ENCODE peak calls at places on chromosomes 16 and 17, in five cellular contexts. A is cardiac fibroblast, U is bronchial epithelial cell, Z is upper lobe of right lung, P is brain microvascular endothelial cell. L is an unnamed sample.
A peak's percentile ranks its signal among the peaks of the same experiment; 100 is the strongest.

GRCh38 chr17:66925811-66926500 is 38.6 kb upstream of the CACNG4 start:
- DNase-seq in A (no peak), U (no peak), Z (peak; percentile 1), P (no peak), L (no peak)

GRCh38 chr16:89599451-89599858 is 14.0 kb upstream of the DPEP1 start:
- DNase-seq in A (no peak), U (peak; percentile 25), Z (no peak), P (no peak), L (peak; percentile 61)

GRCh38 chr17:57407287-57408063 is 151.2 kb downstream of the MSI2 start:
- DNase-seq in A (no peak), U (peak; percentile 47), Z (no peak), P (no peak), L (peak; percentile 40)

GRCh38 chr16:63461248-63461841 is 1425.1 kb upstream of the CDH8 start:
- DNase-seq in A (peak; percentile 61), U (peak; percentile 42), Z (no peak), P (peak; percentile 44), L (peak; percentile 52)

GRCh38 chr16:68997564-68997963 is 107.9 kb upstream of the HAS3 start:
- DNase-seq in A (no peak), U (peak; percentile 18), Z (no peak), P (no peak), L (no peak)

GRCh38 chr16:66382171-66382965 is 15.9 kb downstream of the CDH5 start:
- DNase-seq in A (peak; percentile 75), U (peak; percentile 98), Z (no peak), P (peak; percentile 75), L (peak; percentile 95)

GRCh38 chr17:17921192-17922082 is 50.8 kb downstream of the TOM1L2 start:
- DNase-seq in A (peak; percentile 95), U (peak; percentile 76), Z (no peak), P (peak; percentile 79), L (peak; percentile 78)

GRCh38 chr16:57192720-57193486 is 6.8 kb downstream of the RSPRY1 start:
- DNase-seq in A (peak; percentile 33), U (no peak), Z (no peak), P (peak; percentile 3), L (peak; percentile 23)

GRCh38 chr17:7403043-7403901 is 625 bp downstream of the TMEM256 start:
- DNase-seq in A (no peak), U (no peak), Z (peak; percentile 73), P (no peak), L (no peak)

GRCh38 chr16:88526008-88526905 is 43.9 kb upstream of the ZC3H18 start:
- DNase-seq in A (no peak), U (no peak), Z (no peak), P (no peak), L (no peak)

GRCh38 chr17:13346081-13346533 is 255.6 kb downstream of the HS3ST3A1 start:
- DNase-seq in A (peak; percentile 88), U (peak; percentile 82), Z (no peak), P (peak; percentile 98), L (peak; percentile 45)

GRCh38 chr17:77322534-77323412 is 182.0 kb downstream of the SEC14L1 start:
- DNase-seq in A (peak; percentile 99), U (peak; percentile 90), Z (peak; percentile 82), P (peak; percentile 97), L (peak; percentile 94)

GRCh38 chr17:28675980-28676379 is 14.0 kb downstream of the SUPT6H start:
- DNase-seq in A (no peak), U (peak; percentile 31), Z (no peak), P (no peak), L (peak; percentile 54)

GRCh38 chr16:1825864-1826690 is 548 bp downstream of the HAGH start:
- DNase-seq in A (peak; percentile 8), U (peak; percentile 33), Z (peak; percentile 88), P (no peak), L (peak; percentile 79)

GRCh38 chr16:1822801-1823200 is 3.8 kb downstream of the HAGH start:
- DNase-seq in A (no peak), U (no peak), Z (peak; percentile 32), P (no peak), L (no peak)

GRCh38 chr16:1826691-1827573 is at the start of the genes FAHD1 and HAGH:
- DNase-seq in A (peak; percentile 97), U (peak; percentile 83), Z (peak; percentile 96), P (peak; percentile 92), L (peak; percentile 96)

GRCh38 chr16:1823821-1824220 is 2.8 kb downstream of the HAGH start:
- DNase-seq in A (peak; percentile 73), U (peak; percentile 60), Z (no peak), P (peak; percentile 37), L (peak; percentile 82)

DNA sequence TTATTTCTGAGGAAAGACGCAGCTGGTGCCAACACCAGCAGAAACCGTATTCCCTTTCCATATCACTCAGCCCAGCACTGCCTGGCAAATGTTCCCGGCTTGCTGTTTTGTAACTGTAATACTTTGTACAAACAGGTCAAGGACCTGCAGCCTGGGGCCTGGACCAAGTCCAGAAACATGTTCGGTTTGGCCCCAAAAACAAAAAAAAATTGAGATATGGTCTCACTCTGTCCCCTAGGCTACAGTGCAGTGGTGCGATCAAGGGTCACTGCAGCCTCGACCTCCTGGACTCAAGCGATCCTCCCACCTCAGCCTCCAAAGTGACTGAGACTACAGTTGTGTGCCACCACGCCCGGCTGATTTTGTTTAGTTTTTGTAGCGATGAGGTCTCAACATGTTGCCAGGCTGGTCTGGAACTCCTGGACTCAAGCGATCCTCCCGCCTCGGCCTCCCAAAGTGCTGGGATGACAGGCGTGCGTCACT is 1.2 kb downstream of the HAGH start:
- DNase-seq in A (no peak), U (no peak), Z (peak; percentile 45), P (no peak), L (no peak)
- H3K4me3 ChIP-seq in A (peak overlapping the region; percentile 50), U (peak overlapping the region; percentile 100), Z (peak overlapping the region; percentile 98), P (peak overlapping the region; percentile 98), L (peak overlapping the region; percentile 47)

DNA sequence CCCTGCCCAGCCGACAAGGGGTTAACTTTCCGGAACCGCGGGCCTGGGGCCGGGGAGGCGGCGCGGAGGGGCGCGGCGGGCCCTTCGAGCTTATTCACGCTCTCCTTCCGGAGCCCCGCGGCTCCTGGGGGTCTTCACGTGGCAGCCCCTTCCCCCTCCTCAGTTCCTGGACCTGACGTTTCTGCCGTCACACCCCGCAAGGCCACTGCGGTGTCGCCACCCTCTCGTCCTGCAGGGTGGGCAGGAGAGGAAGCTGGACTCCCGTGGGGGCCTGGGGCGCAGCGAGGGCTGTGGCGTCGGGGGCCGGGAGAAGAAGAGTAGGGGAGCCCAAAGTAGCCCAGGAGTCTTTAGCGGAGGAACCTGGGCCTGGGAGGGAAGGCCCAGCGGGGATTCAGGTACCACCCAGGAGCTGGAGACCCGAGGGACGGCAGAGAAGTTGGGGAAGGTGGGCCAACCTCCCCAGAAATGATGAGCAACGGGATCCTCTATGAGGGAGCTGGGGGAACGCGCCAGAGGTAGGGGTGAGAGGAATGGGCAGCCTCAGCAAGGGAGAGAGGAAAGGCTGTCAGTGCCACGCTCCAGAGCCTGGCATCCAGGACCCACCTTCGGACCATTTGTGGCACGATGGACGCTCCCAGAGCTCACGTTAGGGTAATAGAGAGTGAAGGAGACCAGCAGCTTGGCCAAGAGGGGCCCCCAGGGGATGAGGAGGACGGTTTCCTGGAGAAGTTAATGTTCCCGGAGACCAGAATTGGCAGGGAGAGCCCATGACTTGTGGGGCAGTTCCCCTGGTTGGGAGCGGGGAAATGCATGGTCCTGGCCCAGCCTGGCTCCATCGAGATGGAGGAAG is 3.3 kb upstream of the HIC1 start:
- DNase-seq in A (no peak), U (no peak), Z (no peak), P (no peak), L (no peak)
- H3K4me3 ChIP-seq in A (no peak overlapping the region), U (no peak overlapping the region), Z (peak overlapping the region; percentile 55), P (no peak overlapping the region), L (no peak overlapping the region)

GRCh38 chr17:62062313-62062712 is 2.8 kb downstream of the MED13 start:
- DNase-seq in A (no peak), U (peak; percentile 39), Z (no peak), P (no peak), L (no peak)

GRCh38 chr17:62058611-62059010 is 6.5 kb downstream of the MED13 start:
- DNase-seq in A (no peak), U (no peak), Z (no peak), P (no peak), L (no peak)

GRCh38 chr17:62052765-62053338 is 12.2 kb downstream of the MED13 start:
- DNase-seq in A (no peak), U (no peak), Z (no peak), P (no peak), L (no peak)

GRCh38 chr17:62059394-62059793 is 5.7 kb downstream of the MED13 start:
- DNase-seq in A (no peak), U (no peak), Z (no peak), P (no peak), L (no peak)

GRCh38 chr17:62057696-62058095 is 7.4 kb downstream of the MED13 start:
- DNase-seq in A (no peak), U (no peak), Z (no peak), P (no peak), L (no peak)
- H3K4me3 ChIP-seq in A (no peak overlapping the region), U (no peak overlapping the region), Z (no peak overlapping the region), P (no peak overlapping the region), L (no peak overlapping the region)

GRCh38 chr17:80023261-80024205 is 12.1 kb downstream of the TBC1D16 start:
- DNase-seq in A (no peak), U (no peak), Z (no peak), P (no peak), L (no peak)
- H3K4me3 ChIP-seq in A (no peak overlapping the region), U (no peak overlapping the region), Z (no peak overlapping the region), P (no peak overlapping the region), L (no peak overlapping the region)

GRCh38 chr16:8713635-8714097 is 39.2 kb downstream of the ABAT start:
- DNase-seq in A (no peak), U (no peak), Z (no peak), P (no peak), L (no peak)
- H3K4me3 ChIP-seq in A (no peak overlapping the region), U (no peak overlapping the region), Z (no peak overlapping the region), P (no peak overlapping the region), L (no peak overlapping the region)